ENCODE peak calls at places on chromosomes 1 and 21, in eight cellular contexts. A, Q, Z, U, M, E, K and D are unnamed samples.

GRCh38 chr1:41696381-41696780 is 211.9 kb upstream of the EDN2 start:
- DNase-seq in Z (no peak), E (no peak), A (no peak), U (no peak), K (no peak), Q (no peak), M (no peak), D (no peak)

GRCh38 chr1:210231846-210232523 is 611 bp upstream of the SERTAD4 start:
- DNase-seq in M (no peak), U (no peak), E (no peak), Z (no peak), A (peak), K (no peak), Q (peak), D (peak)

GRCh38 chr1:96473791-96474452 is 247.7 kb upstream of the PTBP2 start:
- DNase-seq in A (no peak), U (no peak), Z (no peak), M (no peak), K (no peak), Q (no peak), E (peak), D (no peak)

GRCh38 chr1:156281281-156282142 is 1.1 kb downstream of the SMG5 start:
- DNase-seq in A (no peak), Z (peak), U (no peak), Q (peak), M (peak), E (peak), K (no peak), D (peak)

GRCh38 chr1:181128592-181129497 is 40.3 kb downstream of the IER5 start:
- DNase-seq in K (no peak), U (no peak), Q (no peak), Z (no peak), M (no peak), E (no peak), A (no peak), D (peak)

GRCh38 chr21:39125752-39126485 is 57.3 kb downstream of the PSMG1 start:
- DNase-seq in Z (no peak), M (no peak), Q (peak), U (peak), A (peak), E (peak), K (peak), D (peak)

GRCh38 chr1:31848381-31848897 is 32.6 kb upstream of the SPOCD1 start:
- DNase-seq in M (peak), E (no peak), U (no peak), Q (no peak), K (peak), Z (peak), A (no peak), D (peak)

GRCh38 chr1:48109390-48110009 is 112.3 kb upstream of the TRABD2B start:
- DNase-seq in E (peak), U (peak), K (no peak), M (no peak), A (peak), Z (peak), Q (peak), D (peak)

GRCh38 chr1:6180215-6180577 is at the start of gene CHD5:
- DNase-seq in M (no peak), Q (no peak), Z (no peak), A (peak), U (no peak), E (no peak), K (no peak), D (peak)

GRCh38 chr1:146049436-146049835 is 27.9 kb upstream of the HJV start:
- DNase-seq in M (no peak), Z (no peak), Q (no peak), A (no peak), K (no peak), E (no peak), U (no peak), D (peak)

GRCh38 chr1:41486892-41487728 is 2.6 kb upstream of the EDN2 start:
- DNase-seq in K (no peak), A (no peak), E (no peak), Z (no peak), M (no peak), Q (peak), U (no peak), D (peak)

GRCh38 chr1:218344814-218345672 is at the start of gene TGFB2:
- DNase-seq in Q (peak), Z (no peak), M (no peak), A (no peak), U (peak), E (peak), K (peak), D (peak)